ENCODE peak calls at places on chromosomes 1 and 21, in four cellular contexts. E, R, I and A are unnamed samples.

GRCh38 chr1:16212251-16212961 is at the start of gene ARHGEF19:
- DNase-seq in E (no peak), R (no peak), I (no peak), A (no peak)

GRCh38 chr1:227268943-227269342 is 49.3 kb downstream of the CDC42BPA start:
- DNase-seq in E (no peak), R (no peak), I (no peak), A (peak; percentile 25)

GRCh38 chr21:42959754-42960153 is 14.6 kb upstream of the PKNOX1 start:
- DNase-seq in E (no peak), R (no peak), I (no peak), A (no peak)

GRCh38 chr1:167640051-167640450 is 10.0 kb downstream of the RCSD1 start:
- DNase-seq in E (no peak), R (no peak), I (no peak), A (no peak)

GRCh38 chr1:24995661-24996060 is 65.6 kb upstream of the RUNX3 start:
- DNase-seq in E (no peak), R (no peak), I (no peak), A (no peak)

GRCh38 chr21:20004353-20004752 is 993.9 kb upstream of the NCAM2 start:
- DNase-seq in E (no peak), R (no peak), I (no peak), A (peak; percentile 89)

GRCh38 chr1:48898894-48899293 is 122.2 kb upstream of the BEND5 start:
- DNase-seq in E (no peak), R (no peak), I (no peak), A (no peak)

GRCh38 chr1:197466813-197467212 is 198.8 kb downstream of the CRB1 start:
- DNase-seq in E (no peak), R (no peak), I (no peak), A (no peak)

GRCh38 chr1:101293461-101294045 is 56.7 kb downstream of the S1PR1 start:
- DNase-seq in E (no peak), R (peak; percentile 95), I (peak; percentile 8), A (no peak)

GRCh38 chr21:17387030-17387617 is 125.7 kb upstream of the CXADR start:
- DNase-seq in E (peak; percentile 43), R (peak; percentile 1), I (peak; percentile 59), A (peak; percentile 67)

GRCh38 chr1:202571719-202572339 is 138.4 kb downstream of the SYT2 start:
- DNase-seq in E (peak; percentile 63), R (no peak), I (peak; percentile 59), A (peak; percentile 54)

GRCh38 chr1:95652423-95652958 is 418.5 kb downstream of the RWDD3 start:
- DNase-seq in E (no peak), R (no peak), I (no peak), A (no peak)

GRCh38 chr1:95655321-95656020 is 421.5 kb downstream of the RWDD3 start:
- DNase-seq in E (no peak), R (no peak), I (no peak), A (no peak)

GRCh38 chr1:95653598-95653997 is 419.6 kb downstream of the RWDD3 start:
- DNase-seq in E (no peak), R (no peak), I (no peak), A (no peak)

DNA sequence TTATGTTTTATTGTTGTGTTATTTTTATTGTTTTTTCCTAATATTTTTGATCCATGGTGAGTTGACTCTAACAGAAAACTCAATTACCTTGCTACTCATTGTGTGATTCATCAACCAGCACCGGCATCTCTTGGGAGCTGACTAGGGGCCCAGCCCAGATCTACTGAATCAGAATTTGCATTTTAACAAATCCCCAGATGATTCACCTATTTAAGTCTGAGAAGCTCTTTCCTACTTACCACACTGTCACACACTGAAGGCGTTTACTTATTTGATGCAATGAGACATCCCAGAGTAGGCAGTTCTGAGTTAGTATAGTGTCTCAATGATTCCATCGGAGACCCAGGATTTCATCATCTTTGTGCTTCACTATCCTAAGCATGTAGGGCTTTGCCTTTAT is 416.6 kb downstream of the RWDD3 start:
- DNase-seq in E (no peak), R (no peak), I (no peak), A (no peak)
- H3K4me3 ChIP-seq in E (no peak overlapping the region), R (no peak overlapping the region), I (no peak overlapping the region), A (no peak overlapping the region)

GRCh38 chr21:43994646-43995045 is 17.5 kb upstream of the TRAPPC10 start:
- DNase-seq in E (no peak), R (no peak), I (no peak), A (no peak)

GRCh38 chr21:43993420-43993934 is 18.6 kb upstream of the TRAPPC10 start:
- DNase-seq in E (no peak), R (no peak), I (no peak), A (no peak)

GRCh38 chr21:43995521-43996105 is 16.5 kb upstream of the TRAPPC10 start:
- DNase-seq in E (no peak), R (no peak), I (no peak), A (no peak)

GRCh38 chr21:43992121-43992520 is 20.0 kb upstream of the TRAPPC10 start:
- DNase-seq in E (no peak), R (no peak), I (no peak), A (no peak)

GRCh38 chr21:43994085-43994484 is 18.0 kb upstream of the TRAPPC10 start:
- DNase-seq in E (no peak), R (no peak), I (no peak), A (no peak)
- TF ChIP-seq FOS in E (no peak), R (no peak), I (no peak), A (no peak)

GRCh38 chr1:84148758-84149157 is 4.7 kb downstream of the PRKACB start:
- DNase-seq in E (no peak), R (no peak), I (no peak), A (no peak)

GRCh38 chr1:84146375-84147032 is 2.4 kb downstream of the PRKACB start:
- DNase-seq in E (no peak), R (no peak), I (peak; percentile 78), A (peak; percentile 66)

GRCh38 chr1:84141177-84142003 is 2.7 kb upstream of the PRKACB start:
- DNase-seq in E (no peak), R (no peak), I (peak; percentile 40), A (peak; percentile 28)

GRCh38 chr1:84145051-84145450 is 980 bp downstream of the PRKACB start:
- DNase-seq in E (no peak), R (no peak), I (peak; percentile 23), A (peak; percentile 65)

DNA sequence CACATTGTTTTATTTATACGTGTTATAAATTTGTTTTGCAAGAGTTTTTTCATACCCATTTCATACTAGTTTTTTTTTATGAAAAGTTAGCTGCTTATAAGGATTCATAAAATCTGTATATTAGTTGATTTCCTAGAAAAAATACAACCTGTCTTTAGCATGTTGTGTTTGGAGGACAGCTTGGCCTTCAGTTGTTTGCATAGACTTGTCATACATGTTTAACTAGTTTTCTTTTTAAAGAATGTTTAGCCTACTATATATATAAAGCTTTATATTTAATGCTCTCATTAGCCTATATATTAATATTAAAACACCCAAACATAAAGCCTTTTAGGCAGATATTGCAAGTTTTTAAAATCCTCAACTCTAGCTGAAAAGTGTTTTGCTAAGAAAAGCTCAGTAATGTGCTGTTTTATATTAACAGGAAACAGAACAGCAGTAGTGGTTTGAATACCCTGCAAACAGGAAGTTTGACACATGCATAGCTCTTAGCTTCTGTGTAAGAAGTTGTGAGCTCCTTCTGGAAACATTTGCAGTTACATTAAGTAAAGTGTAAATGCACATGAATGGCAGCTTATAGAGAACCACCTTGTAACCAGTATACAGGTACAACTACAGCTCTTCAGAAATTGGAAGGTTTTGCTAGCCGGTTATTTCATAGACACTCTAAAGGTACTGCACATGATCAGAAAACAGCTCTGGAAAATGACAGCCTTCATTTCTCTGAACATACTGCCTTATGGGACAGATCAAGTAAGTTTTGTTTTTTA is at the start of gene PRKACB:
- DNase-seq in E (no peak), R (peak; percentile 24), I (peak; percentile 62), A (peak; percentile 87)
- H3K4me3 ChIP-seq in E (no peak within 1 kb of the TSS), R (no peak within 1 kb of the TSS), I (no peak within 1 kb of the TSS), A (peak within 1 kb of the TSS; percentile 99)

GRCh38 chr1:76587213-76587612 is 280.1 kb upstream of the ST6GALNAC5 start:
- DNase-seq in E (no peak), R (no peak), I (no peak), A (no peak)
- TF ChIP-seq FOS in E (no peak), R (no peak), I (no peak), A (no peak)

GRCh38 chr1:3377604-3378279 is 76.7 kb upstream of the ARHGEF16 start:
- DNase-seq in E (no peak), R (no peak), I (no peak), A (no peak)
- H3K4me3 ChIP-seq in E (no peak overlapping the region), R (no peak overlapping the region), I (no peak overlapping the region), A (no peak overlapping the region)

DNA sequence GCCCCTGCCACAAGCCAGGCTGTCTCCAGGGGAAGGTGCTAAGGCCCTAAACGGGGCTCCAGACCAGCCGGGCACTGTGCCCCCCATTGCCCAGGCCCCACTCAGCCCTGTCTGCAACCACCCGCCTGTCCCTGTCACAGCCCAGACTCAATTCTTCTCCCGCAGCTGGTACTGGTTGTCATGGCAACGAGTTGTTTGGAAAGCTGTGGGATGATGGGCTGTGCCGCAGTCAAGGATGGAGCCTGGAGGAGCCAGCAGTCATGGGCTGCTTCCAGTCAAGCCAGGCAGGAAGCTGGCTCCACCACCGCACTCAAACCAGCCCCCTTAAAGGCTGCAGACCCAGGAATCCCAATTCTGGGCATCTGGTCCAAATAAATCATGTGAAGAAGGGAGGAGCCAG is 4.2 kb downstream of the SPOCD1 start:
- DNase-seq in E (peak; percentile 63), R (no peak), I (peak; percentile 78), A (no peak)
- TF ChIP-seq FOS in E (no peak), R (no peak), I (no peak), A (no peak)

DNA sequence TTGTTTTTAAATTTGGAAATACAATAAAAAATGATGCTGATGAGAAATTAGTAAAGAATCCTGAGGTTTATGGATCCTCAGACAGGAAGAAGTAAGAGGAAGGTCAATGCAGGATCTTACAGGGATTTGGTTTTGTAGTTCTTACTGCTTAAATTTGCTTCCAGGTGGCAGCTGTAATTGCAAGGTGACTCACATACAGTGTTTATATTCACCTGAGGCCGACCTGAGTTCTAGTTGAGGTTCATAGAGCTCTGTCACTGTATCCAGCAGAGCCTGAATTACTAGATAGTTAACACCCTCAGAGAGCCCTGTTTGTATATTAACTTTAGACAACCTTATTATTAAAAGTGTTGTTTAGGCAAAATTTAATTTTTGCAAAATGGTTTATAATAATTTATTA is 1.4 kb upstream of the WDR26 start:
- DNase-seq in E (no peak), R (no peak), I (no peak), A (no peak)
- H3K4me3 ChIP-seq in E (no peak overlapping the region), R (peak overlapping the region; percentile 89), I (no peak overlapping the region), A (no peak overlapping the region)

DNA sequence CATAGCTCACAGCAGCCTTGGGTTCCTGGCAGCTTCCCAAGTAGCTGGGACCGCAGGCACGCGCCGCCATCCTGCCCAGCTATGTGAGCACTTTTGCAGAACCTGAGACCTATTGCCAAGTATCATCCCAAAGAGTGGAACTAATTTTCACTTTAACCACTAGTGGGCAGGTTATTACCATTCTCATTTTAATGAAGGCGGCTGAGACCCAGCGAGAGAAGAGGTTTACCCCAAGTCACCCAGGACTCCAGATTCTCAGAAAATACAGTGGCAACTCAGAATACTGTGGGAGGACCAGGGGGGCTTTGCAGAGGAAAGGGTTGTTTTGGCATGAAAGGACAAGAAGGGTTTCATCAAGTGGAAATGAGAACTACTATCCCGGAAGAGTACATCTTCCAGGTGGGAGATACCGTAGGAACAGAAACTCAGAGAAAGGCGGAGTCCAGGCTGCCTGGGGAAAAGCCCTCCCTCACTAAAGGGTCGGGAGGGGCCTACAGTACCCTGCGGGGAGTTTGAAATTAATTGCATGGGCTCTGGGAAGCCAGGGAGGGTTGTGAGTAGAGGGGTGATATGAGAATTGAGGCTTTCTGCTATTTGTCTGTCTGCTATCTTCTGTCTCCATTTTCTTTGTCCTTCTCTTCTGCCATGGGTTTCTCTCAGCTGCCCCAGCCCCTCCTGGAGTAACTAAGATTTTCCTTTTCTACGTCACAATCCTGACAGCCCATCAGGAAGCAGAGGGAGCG is 7.2 kb upstream of the SEMA4A start:
- DNase-seq in E (peak; percentile 66), R (peak; percentile 66), I (peak; percentile 94), A (peak; percentile 92)
- TF ChIP-seq FOS in E (no peak), R (no peak), I (no peak), A (no peak)

GRCh38 chr21:39400173-39400572 is 45.4 kb downstream of the LCA5L start:
- DNase-seq in E (no peak), R (no peak), I (no peak), A (no peak)
- H3K4me3 ChIP-seq in E (no peak overlapping the region), R (no peak overlapping the region), I (no peak overlapping the region), A (no peak overlapping the region)